ENCODE peak calls at places on chromosomes 2 and 18, in four cellular contexts. L, K, H and S are unnamed samples.

GRCh38 chr2:230224458-230224857 is 1.1 kb upstream of the SP140 start:
- DNase-seq in H (no peak), K (no peak), L (no peak), S (no peak)

GRCh38 chr2:12006841-12007240 is 260.4 kb downstream of the LPIN1 start:
- DNase-seq in L (no peak), H (no peak), K (no peak), S (peak)

GRCh38 chr2:136423516-136423996 is 305.6 kb upstream of the CXCR4 start:
- DNase-seq in L (peak), H (peak), K (peak), S (peak)

GRCh38 chr2:8376603-8377423 is 305.0 kb upstream of the ID2 start:
- DNase-seq in H (no peak), K (no peak), L (no peak), S (no peak)

GRCh38 chr18:3219621-3220335 is at the start of gene MYOM1:
- DNase-seq in L (no peak), K (no peak), H (no peak), S (no peak)

GRCh38 chr2:229343661-229344060 is 72.6 kb upstream of the PID1 start:
- DNase-seq in L (no peak), H (no peak), K (no peak), S (no peak)

GRCh38 chr2:40034198-40034597 is 255.1 kb upstream of the THUMPD2 start:
- DNase-seq in K (no peak), L (no peak), H (no peak), S (no peak)

GRCh38 chr2:6538607-6539006 is 327.1 kb downstream of the CMPK2 start:
- DNase-seq in K (no peak), H (no peak), L (no peak), S (no peak)

GRCh38 chr2:20393986-20394385 is 43.3 kb upstream of the PUM2 start:
- DNase-seq in K (no peak), H (no peak), L (no peak), S (no peak)

GRCh38 chr2:166563894-166564293 is 69.8 kb upstream of the SCN7A start:
- DNase-seq in H (no peak), K (no peak), L (no peak), S (no peak)

GRCh38 chr2:239186958-239187357 is 213.9 kb downstream of the HDAC4 start:
- DNase-seq in L (no peak), H (no peak), K (no peak), S (no peak)

GRCh38 chr2:26495705-26496271 is 17.9 kb upstream of the OTOF start:
- DNase-seq in H (peak), L (no peak), K (no peak), S (no peak)

DNA sequence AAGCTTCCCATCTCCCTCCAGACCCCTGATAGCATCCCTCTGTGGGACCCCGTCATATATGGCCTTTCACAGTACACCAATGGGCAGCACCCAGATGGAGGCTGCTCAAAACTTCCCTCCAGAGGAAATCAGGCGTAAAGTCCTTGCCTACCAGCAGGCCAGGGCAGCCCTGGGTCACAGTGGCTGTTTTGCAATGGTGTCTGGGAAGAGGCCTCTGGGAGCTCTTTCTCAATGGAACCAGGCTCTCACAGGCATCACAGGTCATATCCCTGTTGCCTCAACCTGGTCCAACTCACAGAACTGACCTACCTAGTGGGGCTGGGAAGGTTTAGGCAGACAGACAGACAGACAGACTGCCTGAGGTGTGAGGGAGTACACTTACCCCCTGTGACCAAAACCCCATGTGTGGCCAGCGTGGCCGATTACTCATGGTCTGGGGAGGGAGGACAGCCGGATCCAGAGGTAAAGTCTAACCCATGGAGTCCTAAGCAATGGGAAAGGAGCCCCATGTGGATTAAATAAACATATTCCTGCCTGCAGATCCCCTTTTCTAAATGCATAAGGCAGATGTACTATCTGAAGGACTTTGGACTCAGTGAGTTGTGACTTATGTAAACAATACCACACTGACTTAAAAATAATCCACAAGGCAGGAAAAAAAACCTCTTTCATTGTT is 58.2 kb downstream of the BCL2L11 start:
- DNase-seq in H (peak), K (no peak), L (no peak), S (no peak)
- TF ChIP-seq ELF4 in H (no peak), K (no peak), L (no peak), S (no peak)

GRCh38 chr2:226354434-226354833 is 445.2 kb downstream of the IRS1 start:
- DNase-seq in K (no peak), H (no peak), L (no peak), S (no peak)
- TF ChIP-seq ELF4 in K (no peak), H (no peak), L (no peak), S (no peak)

GRCh38 chr18:75087119-75088020 is 121.6 kb downstream of the PTGR3 start:
- DNase-seq in K (no peak), H (no peak), L (no peak), S (no peak)

GRCh38 chr18:75088622-75089211 is 120.2 kb downstream of the PTGR3 start:
- DNase-seq in K (no peak), L (no peak), H (no peak), S (no peak)

GRCh38 chr18:75088021-75088506 is 120.9 kb downstream of the PTGR3 start:
- DNase-seq in L (no peak), K (no peak), H (no peak), S (no peak)

GRCh38 chr18:75083761-75084160 is 125.2 kb downstream of the PTGR3 start:
- DNase-seq in K (no peak), H (no peak), L (no peak), S (no peak)

DNA sequence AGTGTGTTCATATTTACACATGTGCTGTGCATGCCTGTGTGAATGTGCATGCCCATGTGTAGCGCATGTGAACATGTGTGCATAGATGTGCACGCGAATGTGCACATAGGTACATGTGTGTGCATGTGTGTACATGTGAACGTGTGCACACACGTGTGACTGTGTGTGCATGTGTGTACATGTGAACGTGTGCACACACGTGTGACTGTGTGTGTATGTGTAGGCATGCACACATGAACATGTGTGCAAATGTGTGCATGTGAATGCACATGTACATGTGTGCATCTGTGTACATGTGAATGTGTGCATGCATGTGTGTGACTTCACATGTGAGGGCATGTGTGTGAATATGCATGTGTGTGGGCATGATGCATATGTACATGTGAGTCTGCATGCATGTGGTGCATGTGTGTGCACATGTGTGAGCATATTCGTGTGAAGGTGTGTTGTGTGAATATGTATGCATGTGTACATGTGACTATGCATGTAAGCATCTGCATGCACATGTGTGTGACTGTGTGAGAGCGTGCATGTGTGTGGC is 122.4 kb downstream of the PTGR3 start:
- DNase-seq in K (no peak), H (no peak), L (no peak), S (no peak)
- TF ChIP-seq ELF4 in K (no peak), H (no peak), L (no peak), S (no peak)

DNA sequence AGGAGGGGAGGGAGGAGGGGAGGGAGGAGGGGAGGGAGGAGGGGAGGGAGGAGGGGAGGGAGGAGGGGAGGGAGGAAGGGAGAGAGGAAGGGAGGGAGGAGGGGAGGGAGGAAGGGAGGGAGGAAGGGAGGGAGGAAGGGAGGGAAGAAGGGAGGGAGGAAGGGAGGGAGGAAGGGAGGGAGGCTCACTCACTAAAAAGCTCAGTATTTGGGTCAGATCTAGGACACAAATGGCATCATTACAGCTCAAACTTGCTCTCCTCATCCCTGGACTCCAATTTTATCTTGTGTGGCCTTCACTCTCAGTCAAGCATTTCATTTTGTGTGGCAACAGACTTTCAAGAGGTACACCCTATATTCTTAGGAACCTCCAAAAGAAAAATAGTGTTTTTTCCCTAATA is 435.4 kb downstream of the IRS1 start:
- DNase-seq in K (no peak), L (no peak), H (no peak), S (no peak)
- TF ChIP-seq ELF4 in K (no peak), L (no peak), H (no peak), S (no peak)

GRCh38 chr18:79569720-79570119 is 109.9 kb upstream of the CTDP1 start:
- DNase-seq in K (no peak), L (no peak), H (no peak), S (no peak)

GRCh38 chr18:79566841-79567370 is 112.7 kb upstream of the CTDP1 start:
- DNase-seq in H (no peak), K (no peak), L (no peak), S (no peak)

GRCh38 chr18:79570266-79571201 is 109.1 kb upstream of the CTDP1 start:
- DNase-seq in K (no peak), L (no peak), H (no peak), S (no peak)

GRCh38 chr18:79567481-79568147 is 112.0 kb upstream of the CTDP1 start:
- DNase-seq in H (no peak), L (no peak), K (no peak), S (peak)

GRCh38 chr18:79568543-79569205 is 110.9 kb upstream of the CTDP1 start:
- DNase-seq in L (no peak), H (no peak), K (no peak), S (no peak)
- TF ChIP-seq ELF4 in L (no peak), H (no peak), K (no peak), S (no peak)

GRCh38 chr2:33448216-33448899 is 28.1 kb upstream of the RASGRP3 start:
- DNase-seq in K (no peak), L (no peak), H (no peak), S (no peak)
- TF ChIP-seq ELF4 in K (no peak), L (no peak), H (no peak), S (no peak)

DNA sequence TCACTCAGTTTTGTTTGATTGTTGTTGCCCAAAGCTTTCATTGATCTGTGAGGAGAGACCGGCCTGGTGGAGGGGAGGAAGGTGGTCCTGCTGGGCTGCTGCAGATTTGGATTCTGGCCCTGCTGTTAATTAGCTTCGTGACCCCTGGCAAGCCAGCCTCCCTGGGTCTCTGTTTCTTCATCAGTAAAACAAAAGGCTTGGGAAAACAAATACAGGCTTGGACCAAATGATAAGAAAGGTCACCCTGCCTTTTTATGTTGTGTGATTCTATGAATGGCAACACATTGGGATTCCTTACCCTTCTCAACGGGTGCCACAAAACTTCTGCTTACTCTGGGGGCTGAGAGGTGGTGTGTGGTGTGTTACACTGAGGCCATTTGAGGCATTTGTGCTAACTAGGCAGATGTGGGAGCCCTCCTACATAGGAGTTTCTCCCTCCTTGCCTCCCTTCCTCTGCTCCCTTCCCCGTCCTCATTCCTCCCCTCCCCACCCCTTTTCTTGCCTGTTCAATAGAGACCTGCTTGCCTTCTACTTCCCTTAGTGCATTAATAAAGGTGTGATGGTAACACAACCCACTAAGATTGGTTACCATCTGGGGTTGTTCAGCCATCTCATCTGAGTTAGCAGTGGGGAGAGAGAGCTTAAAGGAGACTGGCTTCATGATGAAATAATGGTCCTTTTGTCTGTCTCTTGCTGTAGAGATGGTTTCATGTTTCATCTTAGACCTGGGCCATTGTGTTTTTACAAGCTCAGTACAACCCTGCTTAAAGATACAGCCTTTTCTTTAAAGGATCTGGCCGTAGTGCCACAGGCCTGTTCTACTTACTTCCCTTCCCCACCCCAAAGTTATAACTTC is 96.2 kb downstream of the TANC1 start:
- DNase-seq in K (no peak), L (peak), H (peak), S (no peak)
- TF ChIP-seq ELF4 in K (no peak), L (no peak), H (no peak), S (no peak)

DNA sequence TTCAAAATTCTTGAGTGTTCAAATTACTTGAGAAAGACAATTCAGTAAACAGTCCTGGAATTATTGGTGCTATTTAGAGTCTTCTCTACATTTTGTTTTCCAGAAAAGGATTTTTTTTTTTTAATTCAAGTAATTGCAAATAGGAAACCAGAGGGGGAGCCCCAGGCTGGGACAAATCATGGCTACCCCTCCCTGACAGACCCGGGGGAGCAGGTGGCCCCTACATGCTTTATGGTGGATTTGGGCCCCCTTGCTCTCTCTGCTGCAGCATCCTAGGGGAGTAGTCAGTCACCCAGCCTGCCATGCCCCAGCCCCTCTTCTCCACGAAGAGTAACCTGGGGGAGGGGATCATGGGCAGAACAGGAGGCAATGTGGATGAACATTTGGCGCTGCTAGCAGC is 4.7 kb downstream of the C2orf81 start:
- DNase-seq in L (no peak), K (peak), H (no peak), S (no peak)
- TF ChIP-seq ELF4 in L (no peak), K (no peak), H (no peak), S (no peak)

GRCh38 chr2:84904717-84905174 is 710 bp upstream of the TMSB10 start:
- DNase-seq in L (peak), K (peak), H (no peak), S (peak)
- TF ChIP-seq ELF4 in L (no peak), K (no peak), H (no peak), S (no peak)

DNA sequence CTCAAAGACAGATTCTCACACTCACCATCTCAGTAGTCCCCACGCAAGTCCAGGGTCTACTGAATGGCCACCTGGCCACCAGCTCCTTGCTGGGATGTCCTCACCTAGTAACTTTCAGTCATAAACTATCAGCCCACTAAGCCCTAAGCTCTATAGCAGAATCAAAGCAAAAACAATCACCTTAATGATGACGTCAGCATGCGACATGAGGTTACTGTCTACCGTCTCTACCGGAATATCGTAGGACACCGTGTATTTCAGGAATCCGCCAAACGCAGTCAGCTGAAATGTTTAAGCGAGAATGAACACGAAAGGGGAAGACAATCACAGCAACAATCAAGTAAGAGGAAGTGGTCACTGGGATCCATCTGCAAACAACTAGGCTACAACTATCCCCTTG is 81.8 kb downstream of the LAMA1 start:
- DNase-seq in H (no peak), K (no peak), L (no peak), S (no peak)
- TF ChIP-seq ELF4 in H (no peak), K (no peak), L (no peak), S (no peak)